ENCODE peak calls at places on chromosomes 12 and 14, in ten cellular contexts. Y, Q, H, J, R, A, P, C, I and E are unnamed samples.

GRCh38 chr12:107349008-107349747 is 255.8 kb upstream of the CRY1 start:
- DNase-seq in A (no peak), Y (no peak), P (peak), C (peak), J (no peak), I (no peak), Q (peak), H (peak), R (peak), E (no peak)

GRCh38 chr12:100733817-100734593 is 60.6 kb upstream of the ANO4 start:
- DNase-seq in Y (no peak), C (peak), J (no peak), Q (peak), R (no peak), A (no peak), H (no peak), P (peak), I (no peak), E (peak)

GRCh38 chr12:120721866-120722265 is 3.8 kb upstream of the ACADS start:
- DNase-seq in R (no peak), C (no peak), J (no peak), H (no peak), Q (no peak), P (no peak), Y (no peak), I (no peak), A (no peak), E (no peak)

GRCh38 chr12:8664228-8664963 is 1.8 kb upstream of the MFAP5 start:
- DNase-seq in I (no peak), Q (no peak), H (no peak), R (no peak), Y (no peak), J (no peak), C (no peak), P (no peak), A (no peak), E (no peak)

GRCh38 chr14:53538316-53538851 is 385.3 kb upstream of the DDHD1 start:
- DNase-seq in Q (no peak), H (no peak), A (no peak), C (no peak), Y (no peak), P (peak), J (no peak), I (no peak), R (no peak), E (no peak)

GRCh38 chr14:31205681-31206535 is 1.7 kb downstream of the HECTD1 start:
- DNase-seq in H (no peak), I (no peak), J (peak), P (peak), A (no peak), C (no peak), Q (peak), Y (no peak), R (peak), E (no peak)

GRCh38 chr12:51460519-51460918 is 35.9 kb downstream of the SLC4A8 start:
- DNase-seq in Y (no peak), R (no peak), A (no peak), Q (no peak), C (peak), J (no peak), I (no peak), P (no peak), H (no peak), E (peak)

GRCh38 chr12:67263416-67263960 is 5.7 kb upstream of the CAND1 start:
- DNase-seq in R (no peak), H (no peak), C (no peak), A (no peak), Q (no peak), P (no peak), Y (no peak), I (no peak), J (no peak), E (no peak)

GRCh38 chr12:49964849-49965624 is 3.4 kb downstream of the AQP5 start:
- DNase-seq in H (no peak), R (no peak), I (no peak), Y (no peak), A (no peak), J (no peak), Q (no peak), C (no peak), P (no peak), E (no peak)

GRCh38 chr14:68403191-68403781 is 389.6 kb downstream of the ZFP36L1 start:
- DNase-seq in P (no peak), A (no peak), C (no peak), J (no peak), R (no peak), H (no peak), I (no peak), Q (no peak), Y (no peak), E (no peak)

GRCh38 chr12:6262635-6263034 is 47.8 kb upstream of the PLEKHG6 start:
- DNase-seq in Q (no peak), J (no peak), A (no peak), Y (no peak), P (no peak), R (no peak), I (no peak), C (no peak), H (no peak), E (no peak)

GRCh38 chr12:29762637-29763300 is 21.0 kb downstream of the TMTC1 start:
- DNase-seq in A (no peak), J (no peak), R (no peak), Y (no peak), P (no peak), I (no peak), C (no peak), H (no peak), Q (no peak), E (no peak)

GRCh38 chr14:52876311-52876710 is 74.5 kb downstream of the FERMT2 start:
- DNase-seq in A (no peak), Q (no peak), R (no peak), Y (no peak), I (no peak), H (no peak), J (no peak), C (no peak), P (peak), E (no peak)

GRCh38 chr14:72948481-72949138 is 22.3 kb downstream of the DCAF4 start:
- DNase-seq in Q (no peak), C (no peak), H (no peak), P (peak), J (peak), Y (peak), I (peak), A (peak), R (no peak), E (no peak)

GRCh38 chr12:124754949-124755800 is 108.5 kb downstream of the SCARB1 start:
- DNase-seq in Y (peak), J (peak), I (no peak), H (no peak), Q (peak), C (peak), P (peak), A (peak), R (peak), E (peak)

GRCh38 chr12:114667669-114668150 is 16.3 kb downstream of the TBX3 start:
- DNase-seq in P (no peak), I (no peak), Y (no peak), Q (no peak), C (no peak), J (no peak), R (no peak), A (no peak), H (no peak), E (no peak)

GRCh38 chr12:47361389-47362031 is 281.8 kb upstream of the AMIGO2 start:
- DNase-seq in Q (no peak), R (no peak), I (peak), J (no peak), P (peak), Y (peak), A (no peak), H (no peak), C (no peak), E (no peak)

GRCh38 chr12:104682790-104683279 is 226.1 kb downstream of the CHST11 start:
- DNase-seq in Q (no peak), P (no peak), C (no peak), J (no peak), Y (no peak), H (no peak), I (peak), A (no peak), R (no peak), E (no peak)

GRCh38 chr14:61219673-61220072 is 61.5 kb downstream of the TMEM30B start:
- DNase-seq in C (no peak), I (no peak), R (no peak), A (no peak), P (no peak), J (no peak), H (no peak), Y (no peak), Q (no peak), E (no peak)

GRCh38 chr12:20527396-20528154 is 159.2 kb downstream of the PDE3A start:
- DNase-seq in Q (peak), I (no peak), A (no peak), P (no peak), C (no peak), R (no peak), H (peak), J (no peak), Y (no peak), E (no peak)

GRCh38 chr12:132318618-132319033 is 10.8 kb downstream of the GALNT9 start:
- DNase-seq in Y (no peak), C (no peak), Q (no peak), A (no peak), H (no peak), I (no peak), R (no peak), J (no peak), P (no peak), E (no peak)

GRCh38 chr14:100278702-100279101 is 27.5 kb downstream of the SLC25A29 start:
- DNase-seq in P (peak), I (no peak), Q (no peak), A (no peak), J (no peak), H (no peak), Y (no peak), R (no peak), C (no peak), E (no peak)

GRCh38 chr12:95339086-95339788 is 121.6 kb downstream of the VEZT start:
- DNase-seq in H (no peak), P (no peak), Q (no peak), I (no peak), C (no peak), R (no peak), J (no peak), A (no peak), Y (no peak), E (no peak)

GRCh38 chr12:27618836-27619235 is 77.4 kb upstream of the REP15 start:
- DNase-seq in J (no peak), C (no peak), A (no peak), Q (no peak), H (no peak), R (no peak), P (peak), I (no peak), Y (no peak), E (no peak)

GRCh38 chr14:101123639-101124525 is 220.4 kb upstream of the RTL1 start:
- DNase-seq in H (no peak), Y (no peak), A (no peak), J (peak), C (no peak), I (no peak), P (no peak), R (no peak), Q (no peak), E (no peak)

GRCh38 chr12:1630827-1631591 is 2.0 kb downstream of the WNT5B start:
- DNase-seq in Y (peak), I (no peak), R (no peak), C (no peak), P (peak), Q (peak), H (no peak), A (peak), J (peak), E (no peak)

GRCh38 chr12:55931780-55932545 is 1.0 kb downstream of the DGKA start:
- DNase-seq in C (no peak), R (no peak), A (peak), J (peak), H (no peak), Q (no peak), I (no peak), Y (peak), P (peak), E (peak)

GRCh38 chr12:101995684-101996083 is 66.1 kb downstream of the WASHC3 start:
- DNase-seq in Y (no peak), R (no peak), I (no peak), H (no peak), A (no peak), C (no peak), P (no peak), J (no peak), Q (no peak), E (peak)

GRCh38 chr12:55762646-55763045 is 19.7 kb downstream of the GDF11 start:
- DNase-seq in J (no peak), Q (no peak), P (no peak), A (no peak), C (no peak), Y (no peak), H (no peak), R (no peak), I (no peak), E (peak)

GRCh38 chr12:5273709-5274108 is 158.2 kb upstream of the NTF3 start:
- DNase-seq in A (no peak), C (peak), J (no peak), Y (no peak), R (no peak), P (no peak), H (no peak), I (no peak), Q (no peak), E (no peak)

GRCh38 chr14:99728231-99728920 is 44.3 kb downstream of the CYP46A1 start:
- DNase-seq in R (no peak), C (no peak), H (no peak), P (no peak), J (peak), A (peak), Q (no peak), I (no peak), Y (peak), E (no peak)

GRCh38 chr12:55258288-55258687 is 13.9 kb downstream of the OR6C74 start:
- DNase-seq in H (no peak), I (no peak), C (no peak), P (no peak), Q (no peak), Y (no peak), J (no peak), A (no peak), R (no peak), E (no peak)

GRCh38 chr12:54388214-54389138 is 3.9 kb upstream of the ZNF385A start:
- DNase-seq in Y (no peak), Q (no peak), P (no peak), R (no peak), J (peak), A (no peak), H (no peak), I (no peak), C (no peak), E (no peak)

GRCh38 chr14:73695997-73696396 is 18.2 kb downstream of the PNMA1 start:
- DNase-seq in J (no peak), P (no peak), R (no peak), Q (no peak), A (no peak), Y (no peak), H (no peak), C (no peak), I (no peak), E (no peak)